ENCODE peak calls at places on chromosomes 6 and 20, in eight cellular contexts. K, M, H, Z, Y, B, L and F are unnamed samples.

GRCh38 chr20:53813728-53814459 is 220.3 kb upstream of the ZNF217 start:
- DNase-seq in K (no peak), M (no peak), H (no peak), Z (no peak), Y (no peak), B (no peak), L (no peak), F (no peak)

GRCh38 chr6:5644523-5645183 is 362.1 kb downstream of the NRN1 start:
- DNase-seq in K (no peak), M (no peak), H (no peak), Z (no peak), Y (no peak), B (no peak), L (no peak), F (no peak)

GRCh38 chr20:53565254-53565653 is 28.4 kb downstream of the ZNF217 start:
- DNase-seq in K (no peak), M (no peak), H (peak), Z (no peak), Y (no peak), B (no peak), L (no peak), F (no peak)

GRCh38 chr6:151763938-151764680 is 43.4 kb upstream of the ESR1 start:
- DNase-seq in K (peak), M (peak), H (peak), Z (peak), Y (peak), B (peak), L (peak), F (peak)

GRCh38 chr20:54524849-54525248 is 49.5 kb downstream of the DOK5 start:
- DNase-seq in K (no peak), M (no peak), H (no peak), Z (no peak), Y (no peak), B (no peak), L (no peak), F (no peak)

GRCh38 chr6:25136879-25137278 is 142.3 kb upstream of the CARMIL1 start:
- DNase-seq in K (no peak), M (no peak), H (no peak), Z (no peak), Y (peak), B (peak), L (no peak), F (peak)

GRCh38 chr6:22221630-22222029 is 75.2 kb downstream of the PRL start:
- DNase-seq in K (no peak), M (no peak), H (no peak), Z (no peak), Y (no peak), B (no peak), L (no peak), F (no peak)

GRCh38 chr6:32843321-32843978 is 397 bp downstream of the PSMB8 start:
- DNase-seq in K (peak), M (peak), H (no peak), Z (peak), Y (no peak), B (no peak), L (no peak), F (no peak)

GRCh38 chr20:33169176-33169794 is 1.3 kb downstream of the BPIFA2 start:
- DNase-seq in K (no peak), M (no peak), H (no peak), Z (peak), Y (no peak), B (no peak), L (no peak), F (peak)

GRCh38 chr20:56722042-56722441 is 92.9 kb downstream of the TFAP2C start:
- DNase-seq in K (no peak), M (no peak), H (no peak), Z (peak), Y (no peak), B (no peak), L (peak), F (no peak)

GRCh38 chr6:27752038-27752885 is 159.9 kb downstream of the OR2B2 start:
- DNase-seq in K (no peak), M (peak), H (no peak), Z (peak), Y (peak), B (peak), L (peak), F (peak)

GRCh38 chr6:144797881-144798589 is 512.9 kb downstream of the UTRN start:
- DNase-seq in K (no peak), M (no peak), H (no peak), Z (no peak), Y (no peak), B (no peak), L (no peak), F (no peak)

GRCh38 chr6:45681860-45682488 is 304.2 kb upstream of the SUPT3H start:
- DNase-seq in K (no peak), M (no peak), H (no peak), Z (peak), Y (no peak), B (no peak), L (no peak), F (no peak)

GRCh38 chr20:20373046-20373706 is 5.3 kb downstream of the INSM1 start:
- DNase-seq in K (no peak), M (no peak), H (no peak), Z (no peak), Y (no peak), B (no peak), L (no peak), F (no peak)

GRCh38 chr6:13044390-13044789 is 283.9 kb downstream of the TBC1D7 start:
- DNase-seq in K (no peak), M (no peak), H (no peak), Z (peak), Y (no peak), B (no peak), L (no peak), F (peak)

GRCh38 chr6:19368511-19368910 is 468.7 kb upstream of the ID4 start:
- DNase-seq in K (no peak), M (no peak), H (no peak), Z (no peak), Y (no peak), B (no peak), L (no peak), F (no peak)

GRCh38 chr6:83199865-83200230 is 6.7 kb downstream of the RWDD2A start:
- DNase-seq in K (no peak), M (no peak), H (no peak), Z (no peak), Y (no peak), B (no peak), L (no peak), F (no peak)

DNA sequence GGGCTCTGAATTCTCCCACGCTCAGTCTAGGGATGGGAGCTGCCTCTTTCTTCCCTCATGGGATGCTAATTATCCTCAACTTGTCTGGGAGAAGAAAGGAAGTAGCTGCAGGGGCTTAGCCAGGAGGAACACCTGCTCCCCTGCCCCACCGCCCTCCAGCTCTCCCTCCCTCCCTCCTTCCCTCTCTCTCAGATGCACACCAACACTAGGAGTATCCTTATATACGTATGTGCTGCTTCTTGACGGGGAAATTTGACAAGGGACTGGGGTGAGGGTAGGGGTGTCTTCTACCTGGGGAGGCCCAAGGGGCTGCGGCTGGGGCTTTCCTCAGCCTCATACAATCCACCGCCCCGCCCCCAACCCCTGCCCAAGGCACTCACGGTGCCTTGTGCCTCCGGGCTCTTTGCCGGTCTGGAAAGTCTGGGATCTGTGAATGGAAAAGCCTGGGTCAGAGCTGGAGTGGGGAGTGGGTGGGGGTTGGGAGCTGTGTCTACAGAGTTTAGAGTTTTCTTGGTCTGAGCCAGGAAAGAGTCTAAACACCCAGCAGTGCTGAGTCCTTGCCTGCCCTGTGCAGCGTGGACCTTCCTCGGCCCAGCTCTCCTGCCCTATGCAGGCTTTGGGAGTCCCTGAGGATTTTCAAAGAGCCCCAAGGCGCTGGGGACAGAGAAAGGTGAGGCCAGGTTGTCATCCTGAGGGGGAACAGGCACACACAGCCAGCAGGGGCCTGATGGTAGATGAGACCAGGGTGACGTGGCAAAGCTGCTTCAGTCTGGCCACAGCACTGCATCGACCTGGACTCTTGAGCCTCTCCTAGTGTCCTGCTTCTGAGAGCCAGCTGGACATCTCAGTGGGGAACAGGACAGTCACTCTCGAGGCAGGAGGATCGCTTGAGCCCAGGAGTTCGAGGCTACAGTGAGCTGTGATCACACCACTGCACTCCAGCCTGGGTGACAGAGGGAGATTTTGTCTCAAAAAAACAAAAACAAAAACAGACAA is 29.3 kb upstream of the EMILIN3 start:
- DNase-seq in K (no peak), M (no peak), H (no peak), Z (no peak), Y (no peak), B (peak), L (no peak), F (no peak)
- TF ChIP-seq POLR2A in K (no peak), M (no peak), H (no peak), Z (no peak), Y (no peak), B (no peak), L (no peak), F (no peak)

GRCh38 chr6:35468181-35468979 is at the start of gene RPL10A:
- DNase-seq in K (peak), M (peak), H (peak), Z (peak), Y (peak), B (peak), L (peak), F (peak)
- TF ChIP-seq POLR2A in K (peak), M (peak), H (peak), Z (peak), Y (peak), B (peak), L (peak), F (peak)

DNA sequence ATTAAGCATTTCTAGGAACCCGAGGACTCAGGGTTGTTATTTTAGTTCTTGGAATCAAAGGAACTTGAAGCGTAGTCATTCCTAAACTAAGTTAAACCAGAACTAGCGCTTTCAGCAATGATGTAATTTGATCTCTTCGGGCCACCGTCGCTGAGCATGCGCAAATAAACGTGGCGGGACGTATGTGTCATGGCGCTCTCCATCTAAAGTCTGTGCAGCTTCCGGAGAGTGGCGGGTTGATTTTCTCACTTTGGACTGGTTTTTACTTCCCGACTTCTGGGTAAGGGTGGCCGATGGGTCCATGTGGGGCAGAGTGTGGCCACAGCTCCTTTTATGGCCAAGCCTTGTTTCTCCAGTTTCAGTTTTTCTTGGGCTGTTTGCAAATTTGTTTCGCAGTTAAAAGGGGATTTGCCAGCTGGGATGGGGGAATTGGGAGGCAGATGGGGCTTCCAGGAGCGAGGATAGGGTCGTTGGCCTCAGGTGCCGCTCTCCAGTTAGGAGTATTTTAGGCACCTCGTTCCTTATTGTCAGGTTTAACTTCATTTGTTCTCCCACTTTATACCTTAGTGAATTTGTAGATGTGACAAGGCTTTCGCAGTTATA is at the start of gene CDKAL1:
- DNase-seq in K (peak), M (peak), H (peak), Z (peak), Y (peak), B (peak), L (peak), F (peak)
- TF ChIP-seq POLR2A in K (peak), M (no peak), H (peak), Z (peak), Y (peak), B (peak), L (peak), F (peak)

DNA sequence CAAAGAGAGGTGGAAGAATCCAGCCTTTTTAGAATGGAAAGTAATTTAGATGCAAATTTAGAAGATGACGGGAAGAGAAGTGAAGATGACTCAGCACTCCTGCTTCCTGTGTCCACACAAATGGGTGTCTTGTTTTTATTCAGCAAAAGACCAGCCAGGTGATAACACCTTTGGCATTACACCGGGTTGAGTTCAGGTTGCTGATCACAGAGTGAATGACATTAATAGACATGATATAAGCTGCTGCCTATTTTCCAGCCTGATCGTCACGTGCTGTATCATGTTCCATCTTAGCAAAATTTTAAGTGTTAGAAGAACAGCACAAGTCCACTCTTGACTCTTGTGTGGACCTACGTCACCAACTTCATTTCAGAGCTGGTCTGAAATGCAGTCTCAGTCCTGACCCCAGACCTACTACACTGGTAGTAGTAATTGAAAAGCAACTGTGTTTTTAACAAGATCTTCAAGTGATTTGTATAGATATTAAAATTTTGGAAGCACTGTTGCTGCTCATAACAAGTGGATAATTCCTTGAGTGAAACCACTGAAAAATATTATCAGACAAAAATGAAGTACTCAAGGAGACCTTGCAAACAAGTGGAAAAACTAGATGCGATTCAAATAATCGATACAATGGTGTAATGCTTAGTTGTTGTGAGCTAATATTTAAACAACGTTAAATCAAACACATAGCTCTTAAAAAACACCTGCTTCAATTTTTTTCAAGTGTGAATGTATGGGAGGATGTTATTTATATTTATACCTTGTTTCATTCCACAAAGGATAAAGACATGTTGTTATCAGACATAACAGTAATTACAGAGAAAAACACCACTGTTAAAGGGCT is 110.8 kb upstream of the JAG1 start:
- DNase-seq in K (no peak), M (no peak), H (no peak), Z (peak), Y (no peak), B (no peak), L (no peak), F (no peak)
- TF ChIP-seq POLR2A in K (no peak), M (no peak), H (no peak), Z (no peak), Y (no peak), B (no peak), L (no peak), F (no peak)